ENCODE peak calls at places on chromosomes 2 and 18, in four cellular contexts. K is prostate gland, N is gastrocnemius medialis, W is tibial nerve. Y is an unnamed sample.

GRCh38 chr18:32301976-32302743 is 112.3 kb downstream of the MEP1B start:
- DNase-seq in N (peak; percentile 58), W (no peak), K (no peak), Y (no peak)

GRCh38 chr18:76219023-76219422 is 276.0 kb downstream of the ZNF516 start:
- DNase-seq in N (no peak), K (no peak), W (no peak), Y (no peak)

GRCh38 chr2:201600906-201601305 is 42.4 kb downstream of the TMEM237 start:
- DNase-seq in K (no peak), W (no peak), N (no peak), Y (no peak)

GRCh38 chr18:57437433-57437781 is 2.2 kb downstream of the ONECUT2 start:
- DNase-seq in K (no peak), W (no peak), N (no peak), Y (no peak)

GRCh38 chr18:58087928-58088722 is 44.1 kb downstream of the NEDD4L start:
- DNase-seq in W (no peak), N (no peak), K (peak; percentile 67), Y (no peak)

GRCh38 chr2:227608469-227609338 is 5.9 kb downstream of the SCYGR3 start:
- DNase-seq in K (no peak), N (no peak), W (peak; percentile 31), Y (peak; percentile 34)

GRCh38 chr18:57527479-57528237 is 58.8 kb downstream of the FECH start:
- DNase-seq in W (no peak), K (no peak), N (no peak), Y (no peak)

GRCh38 chr2:240304746-240305161 is 130.7 kb upstream of the GPC1 start:
- DNase-seq in N (no peak), K (no peak), W (no peak), Y (peak; percentile 71)

GRCh38 chr2:105102963-105103421 is 65.1 kb downstream of the MRPS9 start:
- DNase-seq in N (no peak), K (no peak), W (no peak), Y (no peak)

GRCh38 chr2:202353430-202353829 is 22.7 kb upstream of the BMPR2 start:
- DNase-seq in W (no peak), N (no peak), K (no peak), Y (no peak)

GRCh38 chr2:21467910-21468309 is 344.1 kb downstream of the TDRD15 start:
- DNase-seq in N (no peak), K (no peak), W (no peak), Y (no peak)

GRCh38 chr2:177169810-177170514 is 42.6 kb upstream of the HNRNPA3 start:
- DNase-seq in N (no peak), W (no peak), K (peak; percentile 88), Y (no peak)

GRCh38 chr2:202104286-202104870 is 31.3 kb downstream of the KIAA2012 start:
- DNase-seq in W (no peak), K (no peak), N (no peak), Y (no peak)

GRCh38 chr2:122706757-122707223 is 951.3 kb downstream of the TSN start:
- DNase-seq in W (no peak), K (no peak), N (no peak), Y (no peak)

GRCh38 chr2:26011990-26012856 is 21.7 kb upstream of the RAB10 start:
- DNase-seq in N (peak; percentile 76), K (peak; percentile 87), W (no peak), Y (no peak)

GRCh38 chr2:24489942-24490673 is 946 bp upstream of the NCOA1 start:
- DNase-seq in W (peak; percentile 27), N (no peak), K (peak; percentile 10), Y (no peak)

GRCh38 chr2:200713003-200713703 is 98.6 kb upstream of the BZW1 start:
- DNase-seq in N (peak; percentile 89), W (peak; percentile 90), K (peak; percentile 77), Y (peak; percentile 87)

GRCh38 chr2:119230630-119231185 is 7.1 kb downstream of the STEAP3 start:
- DNase-seq in N (peak; percentile 77), K (no peak), W (no peak), Y (no peak)

GRCh38 chr2:71482055-71482454 is 28.7 kb downstream of the DYSF start:
- DNase-seq in K (no peak), W (no peak), N (peak; percentile 11), Y (no peak)

GRCh38 chr18:74610216-74610615 is 12.5 kb downstream of the ZNF407 start:
- DNase-seq in W (no peak), K (no peak), N (no peak), Y (no peak)
- TF ChIP-seq POLR2A in W (no peak), K (no peak), N (no peak), Y (no peak)

GRCh38 chr2:216081487-216082387 is at the start of the genes PECR and TMEM169:
- DNase-seq in K (peak; percentile 78), N (peak; percentile 64), W (peak; percentile 62), Y (peak; percentile 95)
- TF ChIP-seq POLR2A in K (peak; percentile 50), N (no peak), W (no peak), Y (no peak)

DNA sequence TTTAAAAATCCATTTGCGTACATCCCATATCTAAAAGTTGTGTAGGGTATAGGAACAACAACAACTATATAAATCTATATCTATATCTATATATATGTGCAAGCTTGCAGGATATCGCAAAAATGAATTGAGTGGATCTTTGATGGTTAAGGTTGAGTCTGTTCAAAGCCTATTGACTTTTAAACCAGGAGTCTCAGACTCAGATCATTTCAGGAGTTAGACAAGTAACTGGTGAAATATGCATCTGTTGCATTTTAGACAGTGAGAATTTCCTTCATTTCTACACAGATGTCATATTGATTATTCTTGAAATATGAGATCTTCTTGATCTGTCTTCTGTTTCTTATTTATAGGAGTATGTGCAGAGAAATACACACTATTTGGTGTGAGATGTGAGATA is 66.5 kb downstream of the PARD3B start:
- DNase-seq in W (no peak), N (no peak), K (no peak), Y (no peak)
- TF ChIP-seq POLR2A in W (no peak), N (no peak), K (no peak), Y (no peak)

GRCh38 chr2:66432801-66433694 is 1.9 kb upstream of the MEIS1 start:
- DNase-seq in W (peak; percentile 81), K (peak; percentile 83), N (peak; percentile 87), Y (peak; percentile 97)
- TF ChIP-seq POLR2A in W (no peak), K (peak; percentile 58), N (peak; percentile 21), Y (no peak)

DNA sequence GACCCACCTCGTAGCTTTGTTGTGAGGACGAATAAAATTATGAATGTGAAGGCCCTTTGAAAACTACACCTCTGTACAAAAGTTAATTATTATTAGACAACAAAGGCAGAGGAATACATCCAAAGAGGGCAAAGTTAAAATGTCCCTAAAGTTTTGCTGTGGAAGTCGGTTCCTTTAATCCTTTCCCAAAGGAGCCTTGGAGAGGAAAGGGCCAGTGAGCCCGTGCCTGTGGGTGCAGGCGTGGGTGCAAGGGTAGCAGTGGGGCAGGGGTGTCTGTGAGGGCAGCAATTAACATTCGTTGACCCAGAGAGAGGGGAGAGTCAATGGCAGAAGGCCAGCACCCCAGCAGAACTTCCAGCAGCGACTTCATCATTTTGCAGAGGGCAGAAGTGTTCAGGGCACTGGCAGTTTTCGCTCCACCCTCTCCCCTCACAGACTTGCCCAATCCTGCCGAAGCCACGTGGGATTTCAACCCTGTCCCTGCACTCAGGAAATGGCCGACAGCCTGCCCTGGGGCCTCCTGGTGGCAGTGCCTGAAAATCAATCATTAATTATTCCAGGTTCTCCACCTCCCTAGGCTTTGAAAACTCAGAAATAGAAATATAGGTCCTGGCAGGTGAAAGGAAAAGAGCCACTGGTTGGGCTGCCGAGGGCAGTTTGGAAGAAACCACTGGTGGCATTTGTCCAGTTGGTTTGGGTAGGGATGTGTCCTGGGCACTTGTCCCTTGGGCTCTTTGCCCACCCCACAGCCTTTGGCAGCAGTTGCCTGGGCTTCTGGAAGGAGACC is 4.2 kb upstream of the PAX8 start:
- DNase-seq in N (peak; percentile 75), K (peak; percentile 26), W (peak; percentile 20), Y (no peak)
- TF ChIP-seq POLR2A in N (no peak), K (no peak), W (no peak), Y (no peak)

GRCh38 chr2:96164459-96165184 is 19.4 kb upstream of the DUSP2 start:
- DNase-seq in W (no peak), N (no peak), K (no peak), Y (peak; percentile 70)
- TF ChIP-seq POLR2A in W (no peak), N (no peak), K (no peak), Y (no peak)

GRCh38 chr2:74919827-74920226 is 38.6 kb upstream of the POLE4 start:
- DNase-seq in N (peak; percentile 26), W (peak; percentile 35), K (peak; percentile 11), Y (no peak)
- TF ChIP-seq POLR2A in N (no peak), W (no peak), K (no peak), Y (no peak)

GRCh38 chr2:217929294-217929671 is 73.5 kb downstream of the TNS1 start:
- DNase-seq in W (no peak), K (no peak), N (no peak), Y (no peak)

GRCh38 chr2:217928324-217929293 is 74.2 kb downstream of the TNS1 start:
- DNase-seq in K (peak; percentile 72), N (peak; percentile 50), W (no peak), Y (no peak)

GRCh38 chr2:217931846-217932560 is 70.8 kb downstream of the TNS1 start:
- DNase-seq in N (no peak), K (no peak), W (no peak), Y (no peak)

GRCh38 chr2:217930783-217931563 is 71.8 kb downstream of the TNS1 start:
- DNase-seq in N (no peak), K (no peak), W (no peak), Y (no peak)

DNA sequence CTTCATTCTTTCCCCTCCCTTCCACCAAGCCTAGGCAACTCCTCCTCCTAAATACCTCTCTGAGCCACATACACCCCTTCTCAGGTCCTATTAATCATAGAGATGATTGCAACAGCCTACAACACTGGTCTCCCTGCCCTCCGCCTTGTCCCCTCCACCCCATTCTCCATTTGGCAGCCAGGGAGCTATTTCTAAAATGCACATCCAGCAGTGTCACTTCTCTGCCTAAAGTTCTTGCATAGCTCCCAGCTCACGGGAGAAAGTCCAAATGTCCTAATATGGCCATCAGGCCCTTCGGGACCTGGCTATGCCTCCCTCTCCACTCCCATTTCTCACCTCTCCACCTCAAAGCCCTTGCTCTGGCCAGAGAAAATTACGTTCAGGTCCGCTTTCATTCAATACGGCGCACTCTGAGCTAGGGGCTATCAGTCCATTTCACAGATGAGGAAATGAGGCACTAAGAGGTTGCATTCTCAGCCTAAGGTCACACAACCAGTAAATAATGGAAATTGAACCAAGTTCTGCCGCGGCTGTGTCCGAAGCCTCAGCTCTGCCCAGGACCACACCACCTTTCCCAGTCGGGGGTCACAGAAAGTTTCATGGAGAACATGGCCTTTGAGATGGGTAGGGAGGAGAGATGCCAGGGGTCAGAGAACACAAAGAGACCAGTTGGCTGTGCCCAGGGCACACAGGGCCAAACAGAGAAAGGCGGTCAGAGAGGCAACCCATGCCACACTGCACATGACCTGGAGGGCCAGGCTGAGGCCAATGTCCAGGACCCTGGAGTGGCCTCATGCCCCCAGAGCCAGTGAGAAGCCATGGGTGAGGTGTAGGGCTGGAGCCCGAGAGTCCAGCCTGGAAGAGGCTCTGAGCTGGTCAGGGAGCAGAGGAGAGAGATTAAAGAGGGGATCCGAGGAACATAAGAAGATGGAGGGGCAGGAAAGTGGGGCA is 72.8 kb downstream of the TNS1 start:
- DNase-seq in N (peak; percentile 65), W (no peak), K (peak; percentile 77), Y (peak; percentile 69)
- TF ChIP-seq POLR2A in N (no peak), W (no peak), K (peak; percentile 28), Y (no peak)